ENCODE peak calls at places on chromosomes 1 and 21, in eight cellular contexts. O is activated CD4-positive, CD25-positive, alpha-beta regulatory T cell treated with anti-CD3 and anti-CD28 coated beads, Interleukin-2, amount 50 U/mL, for 72 hours; F is HEK293T; A is IMR-90; X is lung microvascular endothelial cell; H is AG08396; C is stimulated activated CD4-positive, alpha-beta T cell treated with anti-CD3 and anti-CD28 coated beads, Interleukin-4, amount 100 ng/mL, for 24 hours; P is mesendoderm. I is an unnamed sample.

GRCh38 chr1:30822966-30823581 is 65.5 kb upstream of the LAPTM5 start:
- DNase-seq in O (no peak), X (no peak), C (no peak), H (no peak), P (no peak), F (no peak), A (no peak), I (no peak)

GRCh38 chr1:93346472-93346991 is 825 bp downstream of the DR1 start:
- DNase-seq in H (peak), C (peak), P (peak), F (peak), X (peak), A (peak), O (peak), I (no peak)

GRCh38 chr1:10819198-10819901 is 22.9 kb upstream of the CASZ1 start:
- DNase-seq in A (no peak), P (no peak), X (no peak), H (no peak), O (no peak), F (no peak), C (no peak), I (no peak)

GRCh38 chr1:235442788-235443429 is 61.3 kb downstream of the B3GALNT2 start:
- DNase-seq in F (no peak), H (peak), A (peak), O (no peak), C (no peak), X (peak), P (no peak), I (no peak)

GRCh38 chr1:195956845-195957244 is 651.4 kb downstream of the KCNT2 start:
- DNase-seq in F (no peak), H (no peak), X (no peak), C (no peak), P (no peak), A (no peak), O (no peak), I (no peak)

GRCh38 chr1:42312576-42313212 is 22.3 kb downstream of the FOXJ3 start:
- DNase-seq in O (no peak), P (no peak), F (no peak), H (no peak), X (no peak), C (no peak), A (no peak), I (no peak)

GRCh38 chr1:162857850-162858249 is 3.1 kb downstream of the CCDC190 start:
- DNase-seq in X (peak), H (no peak), P (no peak), C (no peak), O (no peak), F (no peak), A (peak), I (no peak)

GRCh38 chr1:230067441-230067870 is 418 bp downstream of the GALNT2 start:
- DNase-seq in F (peak), A (no peak), O (no peak), X (peak), P (peak), H (peak), C (peak), I (peak)

GRCh38 chr1:241624925-241625324 is 15.2 kb downstream of the CHML start:
- DNase-seq in O (no peak), X (no peak), C (no peak), P (no peak), A (no peak), H (no peak), F (no peak), I (no peak)

GRCh38 chr1:8283058-8283884 is 34.6 kb upstream of the SLC45A1 start:
- DNase-seq in P (no peak), C (peak), X (no peak), O (no peak), H (no peak), A (no peak), F (no peak), I (no peak)

GRCh38 chr1:23168079-23168461 is 586 bp downstream of the LUZP1 start:
- DNase-seq in O (peak), A (no peak), P (no peak), H (no peak), F (peak), C (peak), X (peak), I (no peak)

GRCh38 chr21:27953328-27954045 is 986.6 kb upstream of the ADAMTS5 start:
- DNase-seq in F (no peak), P (no peak), X (peak), H (no peak), C (no peak), O (no peak), A (no peak), I (no peak)

GRCh38 chr1:35191429-35192055 is 1.4 kb downstream of the SFPQ start:
- DNase-seq in H (no peak), P (no peak), X (no peak), F (no peak), C (no peak), O (no peak), A (no peak), I (no peak)

GRCh38 chr21:14523234-14523633 is 22.9 kb downstream of the SAMSN1 start:
- DNase-seq in X (no peak), O (peak), H (no peak), C (peak), F (no peak), A (no peak), P (no peak), I (no peak)

GRCh38 chr1:114627107-114627506 is 42.7 kb downstream of the DENND2C start:
- DNase-seq in O (no peak), X (no peak), F (no peak), A (no peak), C (no peak), P (no peak), H (no peak), I (no peak)

GRCh38 chr1:3799976-3800685 is 3.8 kb upstream of the LRRC47 start:
- DNase-seq in O (no peak), X (no peak), F (no peak), C (no peak), A (no peak), H (no peak), P (no peak), I (no peak)

GRCh38 chr1:1542766-1543705 is 2.6 kb upstream of the TMEM240 start:
- DNase-seq in O (no peak), X (no peak), F (no peak), P (peak), A (no peak), C (no peak), H (no peak), I (no peak)

GRCh38 chr21:41865002-41865777 is 14.0 kb downstream of the PRDM15 start:
- DNase-seq in X (no peak), P (peak), O (no peak), C (no peak), A (no peak), H (no peak), F (no peak), I (no peak)

GRCh38 chr1:50419192-50419906 is 3.9 kb downstream of the DMRTA2 start:
- DNase-seq in P (peak), H (peak), C (no peak), O (no peak), X (no peak), F (peak), A (no peak), I (peak)

GRCh38 chr1:187114788-187115187 is 286.0 kb downstream of the PLA2G4A start:
- DNase-seq in C (no peak), P (no peak), A (no peak), F (no peak), H (no peak), X (no peak), O (no peak), I (no peak)

GRCh38 chr1:212034516-212035122 is 738 bp downstream of the INTS7 start:
- DNase-seq in C (no peak), F (no peak), P (no peak), X (no peak), H (no peak), O (no peak), A (no peak), I (no peak)

I was measured in iPS-NIHi11.